ENCODE peak calls at places on chromosomes 2 and 18, in seven cellular contexts. N is cardiac fibroblast, I is BE2C, E is fibroblast of mammary gland, T is astrocyte of the cerebellum, S is heart right ventricle, Z is GM12864. O is an unnamed sample.
A peak's percentile ranks its signal among the peaks of the same experiment; 100 is the strongest.

GRCh38 chr2:44944102-44944951 is 2.8 kb downstream of the SIX3 start:
- DNase-seq in S (no peak), N (no peak), T (no peak), Z (no peak), E (no peak), I (peak; percentile 61), O (no peak)

GRCh38 chr2:127608061-127609011 is 37.6 kb upstream of the GPR17 start:
- DNase-seq in Z (no peak), S (no peak), N (no peak), I (no peak), E (no peak), T (no peak), O (no peak)

GRCh38 chr2:96955694-96956610 is 30.4 kb downstream of the FAM178B start:
- DNase-seq in T (no peak), E (no peak), Z (no peak), I (no peak), N (no peak), S (no peak), O (no peak)

GRCh38 chr2:195642677-195643063 is 14.4 kb upstream of the SLC39A10 start:
- DNase-seq in N (no peak), Z (no peak), I (no peak), S (no peak), T (no peak), E (no peak), O (no peak)

GRCh38 chr2:8119782-8120551 is 561.9 kb upstream of the ID2 start:
- DNase-seq in Z (no peak), S (no peak), N (peak; percentile 64), T (peak; percentile 32), I (no peak), E (peak; percentile 75), O (no peak)

GRCh38 chr2:170324640-170325046 is 146.7 kb downstream of the MYO3B start:
- DNase-seq in E (peak; percentile 47), I (peak; percentile 24), T (peak; percentile 18), Z (peak; percentile 16), S (peak; percentile 5), N (peak; percentile 57), O (peak; percentile 7)

GRCh38 chr2:205712508-205712907 is 30.2 kb downstream of the NRP2 start:
- DNase-seq in E (peak; percentile 76), N (peak; percentile 20), I (no peak), S (no peak), Z (no peak), T (peak; percentile 39), O (no peak)

GRCh38 chr2:176533505-176534193 is 264.4 kb downstream of the MTX2 start:
- DNase-seq in I (no peak), Z (no peak), E (peak; percentile 44), S (no peak), N (peak; percentile 25), T (no peak), O (no peak)

GRCh38 chr18:2845175-2845574 is 1.6 kb upstream of the EMILIN2 start:
- DNase-seq in N (no peak), S (no peak), T (no peak), I (no peak), E (no peak), Z (no peak), O (no peak)

GRCh38 chr2:209762564-209762963 is 9.1 kb upstream of the UNC80 start:
- DNase-seq in I (no peak), E (no peak), T (no peak), Z (no peak), N (no peak), S (no peak), O (no peak)

GRCh38 chr2:236971131-236971850 is 114.4 kb upstream of the COPS8 start:
- DNase-seq in T (no peak), S (no peak), Z (no peak), E (peak; percentile 56), N (peak; percentile 30), I (no peak), O (no peak)

GRCh38 chr2:216373896-216374295 is 1.6 kb upstream of the MARCHF4 start:
- DNase-seq in T (no peak), Z (no peak), S (no peak), E (no peak), N (no peak), I (no peak), O (no peak)

GRCh38 chr2:216369821-216370220 is 2.5 kb downstream of the MARCHF4 start:
- DNase-seq in Z (no peak), I (no peak), S (no peak), N (no peak), E (no peak), T (no peak), O (no peak)

GRCh38 chr2:216372761-216373291 is 543 bp upstream of the MARCHF4 start:
- DNase-seq in I (no peak), E (peak; percentile 80), S (no peak), N (peak; percentile 84), T (no peak), Z (no peak), O (no peak)

GRCh38 chr2:216370961-216371633 is 1.2 kb downstream of the MARCHF4 start:
- DNase-seq in Z (no peak), N (no peak), T (no peak), E (no peak), I (peak; percentile 57), S (no peak), O (no peak)

GRCh38 chr2:216371756-216372702 is at the start of gene MARCHF4:
- DNase-seq in N (peak; percentile 92), E (peak; percentile 72), S (peak; percentile 66), T (peak; percentile 60), I (peak; percentile 81), Z (no peak), O (peak; percentile 65)
- H3K4me3 ChIP-seq in N (peak within 1 kb of the TSS; percentile 71), E (peak within 1 kb of the TSS; percentile 59), S (no peak within 1 kb of the TSS), T (peak within 1 kb of the TSS; percentile 46), I (peak within 1 kb of the TSS; percentile 74), Z (no peak within 1 kb of the TSS), O (peak within 1 kb of the TSS; percentile 19)

DNA sequence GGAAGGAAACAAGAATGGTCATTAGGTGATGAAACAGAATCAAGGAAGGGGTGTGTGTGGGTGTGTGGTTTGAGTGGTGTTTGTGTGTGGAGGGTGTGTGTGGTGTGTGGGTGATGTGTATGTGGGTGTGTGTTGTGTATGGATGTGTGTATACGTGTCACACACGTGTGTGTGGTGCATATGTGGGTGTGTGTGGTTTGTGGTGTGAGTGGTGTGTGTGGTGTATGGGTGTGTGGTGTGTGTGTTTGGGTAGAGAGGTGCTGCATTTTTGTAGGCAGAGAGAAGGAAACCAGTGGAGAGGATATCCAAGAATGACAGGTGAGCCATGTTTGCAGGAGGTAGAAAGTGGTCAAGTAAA is 1.1 kb upstream of the CEP192 start:
- DNase-seq in S (no peak), N (no peak), E (peak; percentile 18), I (no peak), T (no peak), Z (no peak), O (no peak)
- H3K4me3 ChIP-seq in S (no peak overlapping the region), N (peak overlapping the region; percentile 95), E (peak overlapping the region; percentile 91), I (peak overlapping the region; percentile 81), T (peak overlapping the region; percentile 89), Z (peak overlapping the region; percentile 90), O (peak overlapping the region; percentile 90)

GRCh38 chr2:159380676-159381239 is 94.3 kb upstream of the WDSUB1 start:
- DNase-seq in E (no peak), Z (no peak), S (no peak), T (no peak), I (no peak), N (no peak), O (no peak)

GRCh38 chr2:159379181-159379580 is 92.7 kb upstream of the WDSUB1 start:
- DNase-seq in N (no peak), T (no peak), I (no peak), E (no peak), Z (no peak), S (no peak), O (no peak)

GRCh38 chr2:159382447-159383028 is 96.0 kb upstream of the WDSUB1 start:
- DNase-seq in S (no peak), Z (no peak), I (no peak), T (no peak), E (no peak), N (no peak), O (no peak)

DNA sequence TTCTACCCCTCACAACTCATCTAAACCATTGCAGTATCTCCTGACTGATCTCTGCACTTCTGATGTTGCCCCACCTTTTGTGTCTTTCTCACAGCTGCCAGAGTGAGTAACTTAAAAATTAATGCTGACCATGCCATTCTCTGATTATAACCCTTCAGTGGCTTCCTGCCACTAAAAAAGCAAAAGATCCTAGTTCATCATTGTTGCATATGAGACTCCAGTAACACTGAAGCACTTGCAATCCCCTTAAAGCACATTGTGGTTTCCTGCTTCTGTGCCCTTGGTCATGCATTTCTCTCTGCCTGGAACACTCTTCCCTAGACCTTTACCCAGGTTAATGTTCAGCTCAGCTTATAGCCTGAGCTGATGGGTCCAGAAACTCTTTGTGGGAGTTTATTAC is 95.1 kb upstream of the WDSUB1 start:
- DNase-seq in E (no peak), T (no peak), S (no peak), Z (no peak), I (no peak), N (no peak), O (no peak)
- H3K4me3 ChIP-seq in E (no peak overlapping the region), T (no peak overlapping the region), S (no peak overlapping the region), Z (no peak overlapping the region), I (no peak overlapping the region), N (no peak overlapping the region), O (no peak overlapping the region)

GRCh38 chr2:113240150-113240914 is 38.4 kb downstream of the PAX8 start:
- DNase-seq in S (peak; percentile 87), T (peak; percentile 84), I (peak; percentile 59), N (peak; percentile 95), E (peak; percentile 99), Z (no peak), O (peak; percentile 92)

GRCh38 chr2:113237604-113238003 is 41.1 kb downstream of the PAX8 start:
- DNase-seq in E (no peak), S (no peak), Z (no peak), I (no peak), N (no peak), T (no peak), O (no peak)

GRCh38 chr2:113234721-113235346 is 43.9 kb downstream of the PAX8 start:
- DNase-seq in I (no peak), E (peak; percentile 68), N (no peak), Z (no peak), T (no peak), S (no peak), O (no peak)

GRCh38 chr2:113233593-113234550 is 44.8 kb downstream of the PAX8 start:
- DNase-seq in T (no peak), E (peak; percentile 75), Z (no peak), I (no peak), N (no peak), S (no peak), O (peak; percentile 90)

DNA sequence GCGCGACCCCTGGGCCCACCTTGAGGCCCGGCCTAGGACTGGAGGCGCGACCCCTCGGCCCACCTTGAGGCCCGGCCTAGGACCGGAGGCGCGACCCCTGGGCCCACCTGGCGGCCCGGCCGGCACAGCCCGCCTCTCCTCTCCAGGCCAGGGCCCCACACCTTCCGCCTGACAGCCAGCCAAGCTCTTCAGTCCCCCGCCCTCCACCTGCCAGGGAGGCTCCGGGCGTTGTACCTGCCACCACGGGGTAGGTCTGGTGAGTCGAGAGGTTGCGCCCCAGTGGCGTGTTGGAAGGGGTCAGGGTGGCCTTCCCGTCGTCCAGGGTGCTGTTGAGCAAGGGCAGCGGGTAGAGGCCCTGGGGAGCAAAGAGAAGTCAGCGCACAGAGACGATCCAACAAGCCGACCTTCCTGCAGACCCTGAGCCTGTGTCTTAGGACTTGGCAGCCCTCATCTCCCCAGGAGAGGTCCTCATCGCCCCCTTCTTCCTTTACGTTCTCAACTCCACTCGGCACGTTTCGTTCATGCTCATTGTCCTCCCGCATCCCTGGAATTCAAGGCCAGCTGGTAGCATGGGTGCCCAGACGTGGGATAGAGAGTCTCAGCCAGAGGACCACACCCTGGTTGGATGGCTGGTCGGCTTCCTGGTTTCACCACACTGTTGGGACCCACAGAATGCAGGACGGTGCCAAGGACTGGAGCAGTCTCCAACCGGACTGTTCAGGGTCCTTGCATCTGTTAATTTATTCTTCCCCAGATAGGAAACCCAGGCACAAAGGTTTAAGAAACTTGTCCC is 42.2 kb downstream of the PAX8 start:
- DNase-seq in I (no peak), N (no peak), T (no peak), S (no peak), Z (no peak), E (no peak), O (peak; percentile 28)
- H3K4me3 ChIP-seq in I (no peak overlapping the region), N (peak overlapping the region; percentile 56), T (peak overlapping the region; percentile 31), S (peak overlapping the region; percentile 39), Z (no peak overlapping the region), E (no peak overlapping the region), O (peak overlapping the region; percentile 52)